ENCODE peak calls at places on chromosomes 11 and 22, in five cellular contexts. H is HL-60, K is glutamatergic neuron, F is K562, J is psoas muscle. B is an unnamed sample.

GRCh38 chr22:32644252-32645100 is 157.0 kb upstream of the TIMP3 start:
- DNase-seq in H (no peak), K (no peak), F (no peak), J (peak), B (peak)

GRCh38 chr22:19039796-19040580 is 82.2 kb downstream of the DGCR2 start:
- DNase-seq in H (no peak), K (no peak), F (no peak), J (no peak), B (no peak)

GRCh38 chr11:16160146-16160545 is 196.2 kb downstream of the SOX6 start:
- DNase-seq in H (no peak), K (no peak), F (no peak), J (no peak), B (no peak)

GRCh38 chr11:1100417-1101245 is 26.0 kb downstream of the MUC2 start:
- DNase-seq in H (no peak), K (no peak), F (no peak), J (no peak), B (no peak)

GRCh38 chr11:120801801-120802689 is 221.9 kb upstream of the TBCEL start:
- DNase-seq in H (peak), K (peak), F (peak), J (no peak), B (peak)

GRCh38 chr11:108697872-108698473 is 33.1 kb downstream of the DDX10 start:
- DNase-seq in H (peak), K (peak), F (peak), J (peak), B (peak)

GRCh38 chr11:77175021-77175842 is 47.2 kb downstream of the MYO7A start:
- DNase-seq in H (peak), K (no peak), F (no peak), J (peak), B (no peak)

GRCh38 chr11:61193596-61193995 is 9.7 kb upstream of the PGA3 start:
- DNase-seq in H (no peak), K (no peak), F (no peak), J (no peak), B (no peak)

GRCh38 chr22:36180038-36180880 is 19.7 kb upstream of the APOL3 start:
- DNase-seq in H (peak), K (peak), F (peak), J (peak), B (peak)

GRCh38 chr11:30488304-30488998 is 97.7 kb downstream of the MPPED2 start:
- DNase-seq in H (no peak), K (no peak), F (no peak), J (no peak), B (no peak)

GRCh38 chr22:49429066-49429465 is 398.6 kb downstream of the BRD1 start:
- DNase-seq in H (no peak), K (no peak), F (no peak), J (no peak), B (no peak)

GRCh38 chr11:61141601-61142028 is 19.6 kb downstream of the VPS37C start:
- DNase-seq in H (no peak), K (no peak), F (peak), J (no peak), B (no peak)

GRCh38 chr11:44780940-44781631 is 54.3 kb downstream of the TSPAN18 start:
- DNase-seq in H (no peak), K (no peak), F (peak), J (peak), B (no peak)

GRCh38 chr11:34075178-34075820 is 23.8 kb downstream of the CAPRIN1 start:
- DNase-seq in H (no peak), K (no peak), F (no peak), J (no peak), B (no peak)

GRCh38 chr22:44192811-44193536 is 12.2 kb downstream of the PARVG start:
- DNase-seq in H (no peak), K (no peak), F (no peak), J (no peak), B (no peak)

GRCh38 chr11:128520886-128521696 is 66.3 kb downstream of the ETS1 start:
- DNase-seq in H (no peak), K (no peak), F (no peak), J (no peak), B (no peak)

GRCh38 chr22:32407332-32407731 is 4.7 kb downstream of the RTCB start:
- DNase-seq in H (no peak), K (no peak), F (no peak), J (no peak), B (no peak)

GRCh38 chr11:39236916-39237315 is 2222.5 kb downstream of the LRRC4C start:
- DNase-seq in H (no peak), K (no peak), F (no peak), J (no peak), B (no peak)

GRCh38 chr11:44310456-44311272 is 725 bp upstream of the ALX4 start:
- DNase-seq in H (no peak), K (no peak), F (no peak), J (no peak), B (no peak)

GRCh38 chr11:130472434-130472961 is 24.1 kb downstream of the ADAMTS15 start:
- DNase-seq in H (no peak), K (no peak), F (no peak), J (no peak), B (no peak)

GRCh38 chr11:27626938-27627586 is 73.2 kb downstream of the BDNF start:
- DNase-seq in H (no peak), K (no peak), F (no peak), J (no peak), B (no peak)

GRCh38 chr11:135035282-135035681 is 623.2 kb upstream of the B3GAT1 start:
- DNase-seq in H (no peak), K (no peak), F (no peak), J (no peak), B (no peak)

GRCh38 chr11:101880208-101880607 is 34.6 kb upstream of the CEP126 start:
- DNase-seq in H (peak), K (no peak), F (no peak), J (no peak), B (no peak)

GRCh38 chr11:14454861-14455632 is 44.6 kb downstream of the COPB1 start:
- DNase-seq in H (no peak), K (no peak), F (peak), J (no peak), B (no peak)

GRCh38 chr22:40237788-40238424 is 60.2 kb downstream of the TNRC6B start:
- DNase-seq in H (no peak), K (no peak), F (no peak), J (no peak), B (no peak)

GRCh38 chr22:38046070-38046748 is 11.0 kb upstream of the PICK1 start:
- DNase-seq in H (no peak), K (no peak), F (no peak), J (no peak), B (no peak)

GRCh38 chr11:130908770-130909625 is 7.3 kb downstream of the SNX19 start:
- DNase-seq in H (no peak), K (no peak), F (no peak), J (no peak), B (no peak)

GRCh38 chr11:116234989-116235567 is 537.7 kb downstream of the BUD13 start:
- DNase-seq in H (no peak), K (no peak), F (no peak), J (no peak), B (no peak)

GRCh38 chr11:101797335-101797734 is 117.5 kb upstream of the CEP126 start:
- DNase-seq in H (no peak), K (no peak), F (no peak), J (no peak), B (no peak)

GRCh38 chr22:29716814-29717213 is 3.0 kb upstream of the CABP7 start:
- DNase-seq in H (peak), K (no peak), F (peak), J (peak), B (peak)

GRCh38 chr11:628056-628455 is 1.1 kb upstream of the SCT start:
- DNase-seq in H (no peak), K (no peak), F (no peak), J (no peak), B (no peak)

DNA sequence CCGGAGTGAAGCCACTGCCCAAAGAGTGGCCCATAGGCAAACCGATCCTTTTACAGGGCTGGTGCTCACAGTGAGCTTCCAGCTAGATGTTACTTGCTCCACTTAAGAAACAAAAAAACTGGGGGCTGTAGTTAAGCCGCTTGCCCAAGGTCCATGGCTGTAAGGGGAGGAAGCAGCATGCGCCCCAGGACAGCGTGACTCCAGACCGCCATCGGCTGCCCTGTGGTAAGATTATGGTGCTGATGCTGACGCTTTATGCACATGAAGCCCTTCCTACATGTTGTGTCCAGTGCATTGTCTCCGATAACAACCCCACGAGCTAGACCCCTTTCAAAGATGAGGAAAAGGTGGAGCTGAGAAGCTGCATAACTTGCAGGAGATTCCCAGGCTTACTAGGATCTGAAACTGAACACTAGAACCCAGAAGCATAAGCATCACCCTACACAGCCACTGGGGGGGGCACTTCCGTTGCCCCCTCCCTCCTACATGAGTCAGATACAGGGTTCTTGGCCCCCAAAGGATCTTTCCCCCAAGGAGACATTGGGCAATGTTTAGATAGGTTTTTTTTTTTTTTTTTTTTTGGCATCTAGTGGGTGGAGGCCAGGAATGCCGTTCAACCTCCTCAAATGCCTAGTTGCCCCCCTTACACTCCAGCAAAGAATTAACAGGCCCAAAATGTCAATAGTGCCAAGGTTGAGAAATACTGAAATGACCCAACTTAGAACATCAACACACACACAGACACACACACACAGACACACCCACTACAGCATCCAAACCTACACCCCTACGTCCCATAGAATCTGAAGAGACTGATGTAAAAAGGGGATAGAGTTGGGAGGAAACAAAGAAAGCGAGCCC is 53.9 kb downstream of the MN1 start:
- DNase-seq in H (no peak), K (no peak), F (peak), J (no peak), B (no peak)
- TF ChIP-seq CTCF in H (no peak), K (no peak), F (peak), J (peak), B (no peak)

DNA sequence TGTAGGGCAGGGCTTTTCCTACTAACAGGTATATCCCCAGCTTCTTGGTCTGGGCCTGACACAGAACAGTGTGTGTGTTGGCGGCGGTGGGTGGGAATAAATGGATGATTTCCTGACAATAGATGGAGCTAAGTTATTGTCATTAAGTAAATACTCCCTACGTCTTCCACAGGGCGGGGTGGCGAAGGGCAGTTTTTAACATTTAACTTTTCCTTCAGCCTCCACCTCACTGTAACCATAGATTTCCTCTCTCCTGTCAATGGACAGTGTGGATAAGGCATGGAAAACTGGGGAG is 11.6 kb upstream of the SMPD1 start:
- DNase-seq in H (no peak), K (no peak), F (no peak), J (no peak), B (no peak)
- TF ChIP-seq CTCF in H (no peak), K (no peak), F (no peak), J (no peak), B (no peak)

DNA sequence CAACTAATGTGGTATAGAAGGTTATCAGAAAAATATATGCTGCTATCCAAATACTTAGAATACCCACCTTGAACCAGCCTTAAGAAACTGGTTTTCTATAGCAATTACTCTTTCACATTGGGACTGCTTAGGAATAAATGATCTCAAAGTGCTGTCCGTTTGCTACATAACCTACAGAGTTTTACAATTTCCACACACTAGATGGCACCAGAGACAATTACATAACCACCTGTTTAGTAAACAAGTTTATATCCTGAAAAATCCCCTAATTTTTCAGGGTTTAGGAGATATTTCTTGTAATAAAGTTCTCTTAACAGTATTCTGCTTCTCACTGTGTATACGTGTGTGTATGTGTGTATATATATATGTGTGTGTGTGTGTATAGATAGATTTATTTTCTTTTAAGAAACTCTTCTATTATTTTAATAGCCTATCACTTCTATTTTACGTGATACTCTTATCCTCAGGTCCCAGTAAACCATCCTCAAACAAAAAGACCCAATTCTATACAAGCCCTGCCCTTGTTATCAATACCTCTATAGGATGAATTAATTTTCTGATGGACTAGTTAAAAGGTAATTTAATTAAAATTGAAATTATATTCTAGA is 6.7 kb upstream of the OR5I1 start:
- DNase-seq in H (peak), K (no peak), F (peak), J (no peak), B (peak)
- TF ChIP-seq CTCF in H (peak), K (peak), F (peak), J (peak), B (peak)

GRCh38 chr11:87722756-87723599 is 452.3 kb downstream of the RAB38 start:
- DNase-seq in H (peak), K (peak), F (peak), J (no peak), B (peak)
- TF ChIP-seq CTCF in H (peak), K (peak), F (peak), J (peak), B (peak)

DNA sequence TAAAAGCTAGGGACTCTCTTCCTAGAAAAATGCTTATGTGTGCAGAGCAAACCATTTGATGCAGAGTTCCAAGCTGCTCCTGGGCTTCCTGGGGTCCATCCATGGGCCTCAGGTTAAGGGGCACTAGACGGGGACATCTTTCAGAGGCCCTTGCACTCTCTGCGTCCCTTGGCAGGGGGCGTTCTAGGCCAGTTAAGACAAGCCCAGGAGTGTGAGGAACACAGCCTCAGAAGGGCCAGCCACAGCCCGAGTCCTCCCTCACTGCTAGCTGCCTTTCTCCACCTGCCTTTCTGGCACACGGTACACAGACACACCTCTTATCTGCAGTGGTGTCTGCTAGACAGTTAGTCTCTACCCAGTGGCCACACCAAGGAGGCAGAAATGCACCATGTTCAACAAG is 18.0 kb upstream of the BID start:
- DNase-seq in H (no peak), K (no peak), F (peak), J (no peak), B (no peak)
- TF ChIP-seq CTCF in H (no peak), K (no peak), F (peak), J (no peak), B (no peak)

GRCh38 chr11:92212530-92212929 is 12.1 kb upstream of the FAT3 start:
- DNase-seq in H (no peak), K (no peak), F (no peak), J (no peak), B (no peak)

GRCh38 chr11:92206441-92206840 is 18.2 kb upstream of the FAT3 start:
- DNase-seq in H (no peak), K (no peak), F (no peak), J (no peak), B (no peak)

GRCh38 chr11:92216789-92217188 is 7.8 kb upstream of the FAT3 start:
- DNase-seq in H (no peak), K (no peak), F (no peak), J (no peak), B (no peak)

DNA sequence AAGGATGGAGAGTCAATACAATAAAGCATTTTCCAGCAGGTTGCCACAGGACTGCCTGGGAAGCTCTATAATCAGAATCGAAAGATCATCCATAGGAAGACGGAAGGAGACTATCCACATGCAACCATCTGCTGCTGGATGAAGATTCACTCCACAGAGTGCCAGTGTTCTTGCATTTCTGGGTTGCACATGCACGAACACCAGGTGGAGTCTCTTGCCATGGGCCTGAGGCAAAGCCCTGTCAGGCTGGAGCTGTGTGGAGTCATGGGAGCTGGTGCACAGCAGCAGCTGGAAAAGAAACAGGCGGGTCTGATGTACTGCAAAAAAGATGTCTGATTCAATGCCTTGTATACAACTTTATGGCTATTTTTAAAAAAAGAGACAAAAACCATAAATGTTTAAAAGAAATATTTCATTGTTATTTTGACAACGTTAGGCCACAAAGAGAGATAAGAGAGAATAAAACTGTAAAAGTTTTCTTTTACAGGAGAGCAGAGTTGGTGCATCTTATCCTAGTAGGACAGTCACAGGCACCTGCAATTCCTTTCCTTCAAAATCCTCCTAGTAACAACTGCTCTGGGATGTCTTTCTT is 12.9 kb upstream of the FAT3 start:
- DNase-seq in H (no peak), K (peak), F (no peak), J (no peak), B (peak)
- TF ChIP-seq CTCF in H (no peak), K (peak), F (no peak), J (no peak), B (no peak)